ENCODE peak calls at places on chromosomes 5 and 9, in nine cellular contexts. I, B, R, O, V, A, M, S and Z are unnamed samples.

GRCh38 chr9:129879103-129879699 is 43.9 kb downstream of the USP20 start:
- DNase-seq in I (no peak), B (no peak), R (no peak), O (no peak), V (no peak), A (no peak), M (no peak), S (no peak), Z (no peak)

GRCh38 chr5:41154491-41154890 is 58.8 kb downstream of the C6 start:
- DNase-seq in I (no peak), B (no peak), R (no peak), O (no peak), V (no peak), A (no peak), M (no peak), S (no peak), Z (no peak)

GRCh38 chr5:138986186-138986775 is 111.1 kb upstream of the LRRTM2 start:
- DNase-seq in I (no peak), B (no peak), R (no peak), O (no peak), V (no peak), A (no peak), M (no peak), S (no peak), Z (no peak)

GRCh38 chr9:137665697-137666504 is 47.1 kb downstream of the EHMT1 start:
- DNase-seq in I (no peak), B (peak; percentile 58), R (no peak), O (no peak), V (peak; percentile 62), A (no peak), M (peak; percentile 36), S (no peak), Z (no peak)

GRCh38 chr9:78261403-78262001 is 25.6 kb downstream of the CEP78 start:
- DNase-seq in I (no peak), B (no peak), R (peak; percentile 35), O (no peak), V (no peak), A (peak; percentile 68), M (no peak), S (no peak), Z (no peak)

GRCh38 chr5:1971944-1972343 is 89.2 kb upstream of the IRX4 start:
- DNase-seq in I (no peak), B (no peak), R (no peak), O (no peak), V (no peak), A (no peak), M (no peak), S (no peak), Z (no peak)

GRCh38 chr9:18327106-18327505 is 146.8 kb upstream of the ADAMTSL1 start:
- DNase-seq in I (no peak), B (no peak), R (no peak), O (no peak), V (no peak), A (no peak), M (no peak), S (no peak), Z (no peak)

GRCh38 chr9:116791314-116791713 is 104.2 kb downstream of the TRIM32 start:
- DNase-seq in I (no peak), B (no peak), R (no peak), O (no peak), V (no peak), A (no peak), M (no peak), S (peak; percentile 87), Z (no peak)

GRCh38 chr5:75017971-75018370 is 34.4 kb downstream of the GCNT4 start:
- DNase-seq in I (no peak), B (no peak), R (no peak), O (no peak), V (no peak), A (no peak), M (no peak), S (no peak), Z (no peak)

GRCh38 chr5:97838214-97838613 is 655.2 kb upstream of the RIOK2 start:
- DNase-seq in I (peak; percentile 85), B (no peak), R (no peak), O (no peak), V (no peak), A (peak; percentile 91), M (no peak), S (no peak), Z (no peak)

GRCh38 chr5:145917288-145917687 is 19.1 kb upstream of the SH3RF2 start:
- DNase-seq in I (no peak), B (no peak), R (no peak), O (no peak), V (no peak), A (no peak), M (no peak), S (no peak), Z (no peak)

GRCh38 chr9:135108801-135109500 is 21.5 kb downstream of the OLFM1 start:
- DNase-seq in I (no peak), B (no peak), R (no peak), O (no peak), V (no peak), A (no peak), M (no peak), S (no peak), Z (no peak)

GRCh38 chr9:126218726-126219125 is 107.9 kb upstream of the MVB12B start:
- DNase-seq in I (no peak), B (no peak), R (no peak), O (no peak), V (no peak), A (no peak), M (no peak), S (no peak), Z (no peak)

GRCh38 chr5:170603578-170604565 is 100.1 kb downstream of the KCNIP1 start:
- DNase-seq in I (no peak), B (no peak), R (peak; percentile 6), O (peak; percentile 70), V (peak; percentile 55), A (peak; percentile 71), M (peak; percentile 84), S (peak; percentile 61), Z (peak; percentile 3)

GRCh38 chr5:1830571-1831228 is 29.5 kb downstream of the NDUFS6 start:
- DNase-seq in I (no peak), B (peak; percentile 27), R (no peak), O (no peak), V (no peak), A (no peak), M (no peak), S (no peak), Z (no peak)

GRCh38 chr9:133717113-133718031 is 20.8 kb downstream of the SARDH start:
- DNase-seq in I (no peak), B (peak; percentile 46), R (no peak), O (no peak), V (no peak), A (no peak), M (no peak), S (no peak), Z (no peak)